ENCODE peak calls at places on chromosomes 12 and 14, in five cellular contexts. One of them, this sample, is unnamed.
A peak's percentile ranks its signal among the peaks of the same experiment; 100 is the strongest.

GRCh38 chr14:85531141-85531593 is 1.2 kb downstream of the FLRT2 start:
- DNase-seq in iris pigment epithelial cell: peak; percentile 89
- DNase-seq in caudate nucleus: peak; percentile 32
- DNase-seq in stimulated activated CD8-positive, alpha-beta memory T cell treated with anti-CD3 and anti-CD28 coated beads, Interleukin-4, amount 100 ng/mL, for 1 hour: no peak
- DNase-seq in fibroblast of villous mesenchyme: peak; percentile 77
- DNase-seq in this sample: no peak

GRCh38 chr14:61462566-61463195 is 141.3 kb downstream of the PRKCH start:
- DNase-seq in iris pigment epithelial cell: peak; percentile 94
- DNase-seq in caudate nucleus: no peak
- DNase-seq in stimulated activated CD8-positive, alpha-beta memory T cell treated with anti-CD3 and anti-CD28 coated beads, Interleukin-4, amount 100 ng/mL, for 1 hour: no peak
- DNase-seq in fibroblast of villous mesenchyme: peak; percentile 93
- DNase-seq in this sample: no peak

GRCh38 chr14:92677087-92677668 is 71.2 kb downstream of the LGMN start:
- DNase-seq in iris pigment epithelial cell: no peak
- DNase-seq in caudate nucleus: no peak
- DNase-seq in stimulated activated CD8-positive, alpha-beta memory T cell treated with anti-CD3 and anti-CD28 coated beads, Interleukin-4, amount 100 ng/mL, for 1 hour: no peak
- DNase-seq in fibroblast of villous mesenchyme: no peak
- DNase-seq in this sample: no peak

GRCh38 chr12:124399622-124400021 is 104.7 kb downstream of the RFLNA start:
- DNase-seq in iris pigment epithelial cell: no peak
- DNase-seq in caudate nucleus: no peak
- DNase-seq in stimulated activated CD8-positive, alpha-beta memory T cell treated with anti-CD3 and anti-CD28 coated beads, Interleukin-4, amount 100 ng/mL, for 1 hour: no peak
- DNase-seq in fibroblast of villous mesenchyme: no peak
- DNase-seq in this sample: no peak

GRCh38 chr12:6462234-6462995 is 8.1 kb downstream of the VAMP1 start:
- DNase-seq in iris pigment epithelial cell: no peak
- DNase-seq in caudate nucleus: no peak
- DNase-seq in stimulated activated CD8-positive, alpha-beta memory T cell treated with anti-CD3 and anti-CD28 coated beads, Interleukin-4, amount 100 ng/mL, for 1 hour: no peak
- DNase-seq in fibroblast of villous mesenchyme: no peak
- DNase-seq in this sample: no peak

GRCh38 chr12:72053604-72054003 is 115.0 kb downstream of the TPH2 start:
- DNase-seq in iris pigment epithelial cell: peak; percentile 16
- DNase-seq in caudate nucleus: no peak
- DNase-seq in stimulated activated CD8-positive, alpha-beta memory T cell treated with anti-CD3 and anti-CD28 coated beads, Interleukin-4, amount 100 ng/mL, for 1 hour: no peak
- DNase-seq in fibroblast of villous mesenchyme: no peak
- DNase-seq in this sample: no peak

GRCh38 chr12:79288946-79289345 is 401.8 kb downstream of the PAWR start:
- DNase-seq in iris pigment epithelial cell: no peak
- DNase-seq in caudate nucleus: no peak
- DNase-seq in stimulated activated CD8-positive, alpha-beta memory T cell treated with anti-CD3 and anti-CD28 coated beads, Interleukin-4, amount 100 ng/mL, for 1 hour: no peak
- DNase-seq in fibroblast of villous mesenchyme: no peak
- DNase-seq in this sample: no peak

GRCh38 chr14:76647699-76648298 is 113.5 kb upstream of the VASH1 start:
- DNase-seq in iris pigment epithelial cell: peak; percentile 60
- DNase-seq in caudate nucleus: no peak
- DNase-seq in stimulated activated CD8-positive, alpha-beta memory T cell treated with anti-CD3 and anti-CD28 coated beads, Interleukin-4, amount 100 ng/mL, for 1 hour: no peak
- DNase-seq in fibroblast of villous mesenchyme: peak; percentile 50
- DNase-seq in this sample: peak; percentile 8

GRCh38 chr12:39958377-39958776 is 147.5 kb downstream of the SLC2A13 start:
- DNase-seq in iris pigment epithelial cell: peak; percentile 3
- DNase-seq in caudate nucleus: no peak
- DNase-seq in stimulated activated CD8-positive, alpha-beta memory T cell treated with anti-CD3 and anti-CD28 coated beads, Interleukin-4, amount 100 ng/mL, for 1 hour: no peak
- DNase-seq in fibroblast of villous mesenchyme: no peak
- DNase-seq in this sample: no peak

GRCh38 chr14:33455998-33456397 is 494.9 kb downstream of the EGLN3 start:
- DNase-seq in iris pigment epithelial cell: no peak
- DNase-seq in caudate nucleus: no peak
- DNase-seq in stimulated activated CD8-positive, alpha-beta memory T cell treated with anti-CD3 and anti-CD28 coated beads, Interleukin-4, amount 100 ng/mL, for 1 hour: no peak
- DNase-seq in fibroblast of villous mesenchyme: no peak
- DNase-seq in this sample: no peak

GRCh38 chr14:101849640-101850039 is 88.1 kb downstream of the PPP2R5C start:
- DNase-seq in iris pigment epithelial cell: no peak
- DNase-seq in caudate nucleus: no peak
- DNase-seq in stimulated activated CD8-positive, alpha-beta memory T cell treated with anti-CD3 and anti-CD28 coated beads, Interleukin-4, amount 100 ng/mL, for 1 hour: no peak
- DNase-seq in fibroblast of villous mesenchyme: no peak
- DNase-seq in this sample: no peak

GRCh38 chr12:31117203-31118011 is 43.7 kb downstream of the DDX11 start:
- DNase-seq in iris pigment epithelial cell: peak; percentile 18
- DNase-seq in caudate nucleus: no peak
- DNase-seq in stimulated activated CD8-positive, alpha-beta memory T cell treated with anti-CD3 and anti-CD28 coated beads, Interleukin-4, amount 100 ng/mL, for 1 hour: peak; percentile 40
- DNase-seq in fibroblast of villous mesenchyme: peak; percentile 31
- DNase-seq in this sample: no peak

GRCh38 chr12:66279127-66279712 is 23.1 kb upstream of the HELB start:
- DNase-seq in iris pigment epithelial cell: peak; percentile 40
- DNase-seq in caudate nucleus: no peak
- DNase-seq in stimulated activated CD8-positive, alpha-beta memory T cell treated with anti-CD3 and anti-CD28 coated beads, Interleukin-4, amount 100 ng/mL, for 1 hour: peak; percentile 22
- DNase-seq in fibroblast of villous mesenchyme: peak; percentile 22
- DNase-seq in this sample: no peak

GRCh38 chr12:50142993-50143392 is 24.2 kb downstream of the CERS5 start:
- DNase-seq in iris pigment epithelial cell: no peak
- DNase-seq in caudate nucleus: no peak
- DNase-seq in stimulated activated CD8-positive, alpha-beta memory T cell treated with anti-CD3 and anti-CD28 coated beads, Interleukin-4, amount 100 ng/mL, for 1 hour: no peak
- DNase-seq in fibroblast of villous mesenchyme: no peak
- DNase-seq in this sample: no peak

GRCh38 chr14:33998263-33998662 is 47.4 kb upstream of the EGLN3 start:
- DNase-seq in iris pigment epithelial cell: no peak
- DNase-seq in caudate nucleus: no peak
- DNase-seq in stimulated activated CD8-positive, alpha-beta memory T cell treated with anti-CD3 and anti-CD28 coated beads, Interleukin-4, amount 100 ng/mL, for 1 hour: no peak
- DNase-seq in fibroblast of villous mesenchyme: no peak
- DNase-seq in this sample: no peak

GRCh38 chr12:32053881-32054624 is 52.6 kb upstream of the BICD1 start:
- DNase-seq in iris pigment epithelial cell: peak; percentile 37
- DNase-seq in caudate nucleus: no peak
- DNase-seq in stimulated activated CD8-positive, alpha-beta memory T cell treated with anti-CD3 and anti-CD28 coated beads, Interleukin-4, amount 100 ng/mL, for 1 hour: no peak
- DNase-seq in fibroblast of villous mesenchyme: no peak
- DNase-seq in this sample: no peak

GRCh38 chr12:92470608-92471021 is 232.2 kb upstream of the PLEKHG7 start:
- DNase-seq in iris pigment epithelial cell: no peak
- DNase-seq in caudate nucleus: no peak
- DNase-seq in stimulated activated CD8-positive, alpha-beta memory T cell treated with anti-CD3 and anti-CD28 coated beads, Interleukin-4, amount 100 ng/mL, for 1 hour: no peak
- DNase-seq in fibroblast of villous mesenchyme: no peak
- DNase-seq in this sample: no peak

This sample was measured in NCI-H1048.